ENCODE peak calls at places on chromosomes 3 and 15, in five cellular contexts. One of them, this sample, is unnamed.

GRCh38 chr3:128800241-128801187 is 74.5 kb downstream of the RAB7A start:
- DNase-seq in stimulated activated CD8-positive, alpha-beta memory T cell treated with anti-CD3 and anti-CD28 coated beads, Interleukin-15, amount 100 ng/mL, for 4 hours: no peak
- DNase-seq in erythroblast: no peak
- DNase-seq in sigmoid colon: no peak
- DNase-seq in HT-29: no peak
- DNase-seq in this sample: no peak

GRCh38 chr15:64905119-64905831 is 6.4 kb upstream of the ANKDD1A start:
- DNase-seq in stimulated activated CD8-positive, alpha-beta memory T cell treated with anti-CD3 and anti-CD28 coated beads, Interleukin-15, amount 100 ng/mL, for 4 hours: no peak
- DNase-seq in HT-29: peak; percentile 59
- DNase-seq in sigmoid colon: peak; percentile 89
- DNase-seq in erythroblast: peak; percentile 71
- DNase-seq in this sample: no peak

GRCh38 chr3:19074257-19074938 is 73.9 kb upstream of the KCNH8 start:
- DNase-seq in HT-29: no peak
- DNase-seq in erythroblast: no peak
- DNase-seq in stimulated activated CD8-positive, alpha-beta memory T cell treated with anti-CD3 and anti-CD28 coated beads, Interleukin-15, amount 100 ng/mL, for 4 hours: no peak
- DNase-seq in sigmoid colon: no peak
- DNase-seq in this sample: no peak

GRCh38 chr3:16318216-16318615 is 53.2 kb downstream of the OXNAD1 start:
- DNase-seq in sigmoid colon: no peak
- DNase-seq in erythroblast: no peak
- DNase-seq in HT-29: no peak
- DNase-seq in stimulated activated CD8-positive, alpha-beta memory T cell treated with anti-CD3 and anti-CD28 coated beads, Interleukin-15, amount 100 ng/mL, for 4 hours: no peak
- DNase-seq in this sample: no peak

GRCh38 chr3:189772584-189772983 is 141.4 kb downstream of the TP63 start:
- DNase-seq in stimulated activated CD8-positive, alpha-beta memory T cell treated with anti-CD3 and anti-CD28 coated beads, Interleukin-15, amount 100 ng/mL, for 4 hours: no peak
- DNase-seq in sigmoid colon: no peak
- DNase-seq in erythroblast: no peak
- DNase-seq in HT-29: no peak
- DNase-seq in this sample: no peak

GRCh38 chr3:186921578-186921977 is 8.7 kb upstream of the ST6GAL1 start:
- DNase-seq in sigmoid colon: no peak
- DNase-seq in HT-29: no peak
- DNase-seq in erythroblast: peak; percentile 36
- DNase-seq in stimulated activated CD8-positive, alpha-beta memory T cell treated with anti-CD3 and anti-CD28 coated beads, Interleukin-15, amount 100 ng/mL, for 4 hours: no peak
- DNase-seq in this sample: no peak

GRCh38 chr3:138019288-138020069 is 9.5 kb downstream of the CLDN18 start:
- DNase-seq in stimulated activated CD8-positive, alpha-beta memory T cell treated with anti-CD3 and anti-CD28 coated beads, Interleukin-15, amount 100 ng/mL, for 4 hours: no peak
- DNase-seq in erythroblast: no peak
- DNase-seq in HT-29: no peak
- DNase-seq in sigmoid colon: no peak
- DNase-seq in this sample: no peak

GRCh38 chr15:98609144-98609852 is 39.0 kb upstream of the IGF1R start:
- DNase-seq in HT-29: peak; percentile 21
- DNase-seq in erythroblast: no peak
- DNase-seq in sigmoid colon: no peak
- DNase-seq in stimulated activated CD8-positive, alpha-beta memory T cell treated with anti-CD3 and anti-CD28 coated beads, Interleukin-15, amount 100 ng/mL, for 4 hours: no peak
- DNase-seq in this sample: no peak

GRCh38 chr15:38721549-38721948 is 156.9 kb upstream of the RASGRP1 start:
- DNase-seq in stimulated activated CD8-positive, alpha-beta memory T cell treated with anti-CD3 and anti-CD28 coated beads, Interleukin-15, amount 100 ng/mL, for 4 hours: no peak
- DNase-seq in sigmoid colon: no peak
- DNase-seq in HT-29: no peak
- DNase-seq in erythroblast: no peak
- DNase-seq in this sample: no peak

GRCh38 chr3:70989174-70989573 is 594.4 kb downstream of the FOXP1 start:
- DNase-seq in stimulated activated CD8-positive, alpha-beta memory T cell treated with anti-CD3 and anti-CD28 coated beads, Interleukin-15, amount 100 ng/mL, for 4 hours: no peak
- DNase-seq in HT-29: no peak
- DNase-seq in erythroblast: no peak
- DNase-seq in sigmoid colon: no peak
- DNase-seq in this sample: no peak

GRCh38 chr3:40243056-40243455 is 66.5 kb upstream of the EIF1B start:
- DNase-seq in erythroblast: no peak
- DNase-seq in HT-29: no peak
- DNase-seq in sigmoid colon: no peak
- DNase-seq in stimulated activated CD8-positive, alpha-beta memory T cell treated with anti-CD3 and anti-CD28 coated beads, Interleukin-15, amount 100 ng/mL, for 4 hours: no peak
- DNase-seq in this sample: no peak

GRCh38 chr15:51094606-51095569 is at the start of gene TNFAIP8L3:
- DNase-seq in sigmoid colon: no peak
- DNase-seq in HT-29: peak; percentile 47
- DNase-seq in erythroblast: peak; percentile 26
- DNase-seq in stimulated activated CD8-positive, alpha-beta memory T cell treated with anti-CD3 and anti-CD28 coated beads, Interleukin-15, amount 100 ng/mL, for 4 hours: no peak
- DNase-seq in this sample: no peak

GRCh38 chr3:60594025-60594424 is 657.2 kb downstream of the FHIT start:
- DNase-seq in erythroblast: no peak
- DNase-seq in HT-29: no peak
- DNase-seq in sigmoid colon: peak; percentile 91
- DNase-seq in stimulated activated CD8-positive, alpha-beta memory T cell treated with anti-CD3 and anti-CD28 coated beads, Interleukin-15, amount 100 ng/mL, for 4 hours: no peak
- DNase-seq in this sample: no peak

GRCh38 chr15:60757831-60758570 is 279.1 kb upstream of the ICE2 start:
- DNase-seq in erythroblast: no peak
- DNase-seq in stimulated activated CD8-positive, alpha-beta memory T cell treated with anti-CD3 and anti-CD28 coated beads, Interleukin-15, amount 100 ng/mL, for 4 hours: no peak
- DNase-seq in HT-29: no peak
- DNase-seq in sigmoid colon: peak; percentile 67
- DNase-seq in this sample: no peak

GRCh38 chr3:138935505-138935863 is 11.5 kb downstream of the FOXL2 start:
- DNase-seq in stimulated activated CD8-positive, alpha-beta memory T cell treated with anti-CD3 and anti-CD28 coated beads, Interleukin-15, amount 100 ng/mL, for 4 hours: no peak
- DNase-seq in HT-29: no peak
- DNase-seq in sigmoid colon: no peak
- DNase-seq in erythroblast: no peak
- DNase-seq in this sample: no peak